ENCODE peak calls at places on chromosome X, in eight cellular contexts. P, I, W, O, Y, Z, X and T are unnamed samples.

GRCh38 chrX:121308276-121308805 is 260.9 kb downstream of the GLUD2 start:
- DNase-seq in I (no peak), P (peak; percentile 1), O (no peak), Z (peak; percentile 13), W (no peak), Y (no peak), X (peak; percentile 6), T (no peak)

GRCh38 chrX:44915361-44915868 is 42.4 kb downstream of the KDM6A start:
- DNase-seq in O (no peak), W (no peak), Y (no peak), I (no peak), X (peak; percentile 92), Z (peak; percentile 63), P (peak; percentile 54), T (no peak)

GRCh38 chrX:107726809-107727534 is 48.6 kb downstream of the TSC22D3 start:
- DNase-seq in W (no peak), I (no peak), Z (peak; percentile 44), O (no peak), Y (no peak), X (peak; percentile 12), P (no peak), T (no peak)

GRCh38 chrX:119488749-119489148 is 20.5 kb downstream of the SLC25A5 start:
- DNase-seq in O (no peak), P (peak; percentile 71), W (no peak), Z (peak; percentile 22), X (peak; percentile 27), Y (peak; percentile 66), I (no peak), T (peak; percentile 75)

GRCh38 chrX:122091571-122091970 is 1044.2 kb downstream of the GLUD2 start:
- DNase-seq in P (no peak), I (no peak), X (no peak), W (no peak), O (no peak), Z (no peak), Y (no peak), T (no peak)

GRCh38 chrX:151970661-151971060 is 3.8 kb downstream of the GABRE start:
- DNase-seq in Y (peak; percentile 83), Z (no peak), W (no peak), I (peak; percentile 81), O (no peak), P (no peak), X (peak; percentile 90), T (peak; percentile 29)

GRCh38 chrX:112642349-112642748 is 37.4 kb downstream of the LHFPL1 start:
- DNase-seq in I (no peak), P (peak; percentile 39), Z (peak; percentile 29), W (peak; percentile 13), O (no peak), X (peak; percentile 11), Y (no peak), T (peak; percentile 31)

GRCh38 chrX:37746268-37746931 is 33.5 kb upstream of the CYBB start:
- DNase-seq in W (no peak), P (no peak), Z (no peak), Y (no peak), I (no peak), X (no peak), O (no peak), T (no peak)

GRCh38 chrX:151896734-151897474 is 15.8 kb upstream of the MAGEA4 start:
- DNase-seq in W (no peak), O (no peak), Z (no peak), Y (no peak), X (no peak), P (no peak), I (no peak), T (no peak)

GRCh38 chrX:28668957-28669356 is 81.7 kb downstream of the IL1RAPL1 start:
- DNase-seq in Y (no peak), O (no peak), P (no peak), I (no peak), W (no peak), Z (no peak), X (no peak), T (no peak)

DNA sequence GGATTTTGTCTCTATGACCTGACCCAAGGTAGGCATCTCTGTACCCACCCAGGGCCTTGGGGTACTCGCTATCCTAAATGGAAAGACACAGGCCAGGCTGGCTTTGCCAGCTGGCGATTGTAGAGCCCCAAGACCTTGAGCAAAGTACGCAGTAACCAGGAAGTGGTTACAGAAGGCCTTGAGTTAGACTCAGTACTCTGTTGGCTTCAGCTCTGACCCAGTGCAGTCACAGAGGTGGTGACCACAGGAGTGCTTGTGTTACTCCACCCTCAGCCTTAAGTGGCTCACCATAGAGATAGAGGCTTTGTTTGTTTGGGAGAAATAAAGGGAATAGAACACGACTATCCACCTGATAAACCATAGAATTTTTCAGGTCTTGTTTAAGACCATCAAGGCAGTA is 880.5 kb upstream of the POU3F4 start:
- DNase-seq in X (no peak), I (no peak), O (no peak), W (no peak), Z (no peak), Y (no peak), P (no peak), T (no peak)
- TF ChIP-seq POLR2AphosphoS5 in X (no peak), I (no peak), O (no peak), W (no peak), Z (no peak), Y (no peak), P (no peak), T (no peak)

DNA sequence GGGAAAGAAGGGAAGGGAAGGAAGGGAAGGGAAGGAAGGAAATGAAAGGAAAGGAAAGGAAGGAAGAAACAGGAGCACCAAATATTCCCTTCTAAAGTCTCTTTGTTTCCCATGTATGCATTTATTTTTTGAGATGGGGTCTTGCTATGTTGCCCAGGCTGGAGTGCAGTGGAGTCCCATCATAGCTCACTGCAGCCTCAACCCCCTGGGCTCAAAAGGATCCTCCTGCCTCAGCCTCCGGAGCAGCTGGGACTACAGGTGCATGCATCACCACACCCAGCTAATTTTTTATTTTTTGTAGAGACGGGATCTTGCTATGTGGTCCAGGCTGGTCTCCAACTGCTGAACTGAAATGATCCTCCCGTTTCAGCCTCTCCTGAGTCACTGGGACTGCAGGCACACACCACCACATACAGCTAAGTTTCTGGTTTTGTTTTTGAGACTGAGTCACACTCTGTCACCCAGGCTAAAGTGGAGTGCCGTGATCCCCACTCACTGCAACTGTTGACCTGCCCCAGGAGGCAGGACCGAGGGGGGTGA is 102.8 kb downstream of the CRLF2 start:
- DNase-seq in P (no peak), W (no peak), I (peak; percentile 38), O (no peak), Y (no peak), X (no peak), Z (no peak), T (no peak)
- TF ChIP-seq EP300 in P (no peak), W (no peak), I (no peak), O (no peak), Y (no peak), X (no peak), Z (no peak), T (no peak)

GRCh38 chrX:9318213-9318612 is 146.6 kb upstream of the TBL1X start:
- DNase-seq in I (no peak), O (no peak), W (no peak), Z (no peak), Y (no peak), X (no peak), P (no peak), T (no peak)

GRCh38 chrX:9324676-9325075 is 140.2 kb upstream of the TBL1X start:
- DNase-seq in I (no peak), P (no peak), O (no peak), X (no peak), Z (no peak), W (no peak), Y (no peak), T (no peak)

GRCh38 chrX:9318761-9319160 is 146.1 kb upstream of the TBL1X start:
- DNase-seq in Z (no peak), X (no peak), Y (no peak), I (no peak), O (no peak), P (no peak), W (no peak), T (no peak)

GRCh38 chrX:9317174-9317573 is 147.7 kb upstream of the TBL1X start:
- DNase-seq in W (no peak), I (no peak), O (no peak), P (no peak), Z (no peak), Y (no peak), X (no peak), T (no peak)

DNA sequence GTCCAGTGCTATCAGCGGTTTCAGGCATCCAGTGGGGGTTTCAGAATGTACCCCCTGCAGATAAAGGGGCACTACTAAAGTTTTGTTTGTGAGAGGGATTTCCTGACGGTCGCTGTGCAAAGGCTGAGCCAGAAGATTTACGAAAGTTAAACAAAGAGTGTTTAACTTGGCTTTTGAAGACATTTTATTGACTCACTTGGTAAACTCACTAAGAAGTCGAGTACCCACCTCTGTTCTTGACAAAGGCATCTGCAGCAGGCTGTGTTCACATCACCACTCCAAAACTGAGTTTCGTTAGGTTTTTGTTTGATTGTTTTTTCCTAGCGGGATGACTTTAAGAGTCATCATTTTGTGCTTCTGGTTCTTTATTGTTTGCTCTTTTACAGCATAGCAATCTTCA is 143.9 kb upstream of the TBL1X start:
- DNase-seq in X (no peak), O (no peak), Y (no peak), Z (no peak), P (no peak), I (no peak), W (no peak), T (no peak)
- TF ChIP-seq POLR2AphosphoS5 in X (no peak), O (no peak), Y (no peak), Z (no peak), P (no peak), I (no peak), W (no peak), T (no peak)

DNA sequence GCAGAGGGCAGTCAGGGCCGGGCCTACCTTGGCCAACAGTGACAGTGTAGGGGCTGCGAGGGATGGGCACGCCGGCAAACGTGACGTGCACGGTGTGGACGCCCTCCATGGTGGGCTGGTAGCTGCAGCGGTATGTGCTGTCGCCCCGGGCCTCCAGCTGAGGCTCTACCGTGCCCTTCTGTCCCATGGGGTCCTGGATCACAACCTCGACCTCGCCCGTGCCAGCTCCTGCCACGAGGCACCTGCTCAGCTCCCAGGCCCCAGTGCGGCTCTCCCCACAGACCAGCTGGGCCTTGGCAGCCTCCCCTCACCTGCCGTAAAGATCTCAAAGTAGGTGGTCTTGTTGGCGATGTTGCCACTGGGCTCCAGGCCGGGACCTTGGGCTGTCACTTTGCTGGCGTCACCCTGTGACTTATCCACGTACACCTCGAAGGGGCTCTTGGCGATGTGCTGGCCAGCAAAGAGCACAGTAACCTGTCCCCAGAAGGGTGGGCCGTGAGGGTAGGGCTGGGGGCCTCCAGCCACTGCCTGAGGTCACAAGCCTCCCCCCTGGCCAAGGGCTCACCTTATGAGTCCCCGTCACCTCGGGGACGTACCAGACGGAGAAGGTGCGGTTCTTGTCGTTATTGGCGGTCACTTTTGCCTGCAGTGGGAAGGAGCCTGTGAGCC is 8.3 kb downstream of the FLNA start:
- DNase-seq in P (no peak), Y (no peak), Z (no peak), X (no peak), I (no peak), W (no peak), O (no peak), T (no peak)
- TF ChIP-seq EP300 in P (no peak), Y (no peak), Z (no peak), X (no peak), I (no peak), W (no peak), O (no peak), T (no peak)

GRCh38 chrX:87409113-87409841 is 108.3 kb upstream of the KLHL4 start:
- DNase-seq in I (no peak), O (no peak), Z (peak; percentile 48), P (no peak), X (peak; percentile 15), W (no peak), Y (peak; percentile 71), T (no peak)
- TF ChIP-seq POLR2AphosphoS5 in I (no peak), O (peak; percentile 59), Z (no peak), P (no peak), X (no peak), W (no peak), Y (peak; percentile 49), T (peak; percentile 19)